ENCODE peak calls at places on chromosome 1, in four cellular contexts. S is CD8-positive, alpha-beta memory T cell; H is thoracic aorta; X is cardiac muscle cell. O is an unnamed sample. For H3K4me1, the result is how much of the 10 kb centered on the place peaks cover.

GRCh38 chr1:109821221-109821669 is 57.5 kb upstream of the EPS8L3 start:
- DNase-seq in S (no peak), H (peak), X (no peak), O (peak)

GRCh38 chr1:92784051-92784638 is 763 bp downstream of the EVI5 start:
- DNase-seq in S (peak), H (no peak), X (peak), O (no peak)

GRCh38 chr1:85275701-85276289 is 637 bp downstream of the BCL10 start:
- DNase-seq in S (no peak), H (no peak), X (no peak), O (no peak)

GRCh38 chr1:8314346-8315280 is 3.3 kb upstream of the SLC45A1 start:
- DNase-seq in S (peak), H (no peak), X (peak), O (peak)

GRCh38 chr1:64546018-64546417 is 76.1 kb downstream of the CACHD1 start:
- DNase-seq in S (no peak), H (no peak), X (peak), O (no peak)

GRCh38 chr1:65704318-65704717 is 88.4 kb upstream of the PDE4B start:
- DNase-seq in S (no peak), H (no peak), X (no peak), O (no peak)

GRCh38 chr1:25677193-25677773 is 60.7 kb downstream of the MAN1C1 start:
- DNase-seq in S (no peak), H (no peak), X (no peak), O (no peak)

GRCh38 chr1:178686407-178686806 is 38.6 kb upstream of the RALGPS2 start:
- DNase-seq in S (no peak), H (no peak), X (no peak), O (no peak)

GRCh38 chr1:115467790-115468189 is 129.7 kb upstream of the NGF start:
- DNase-seq in S (no peak), H (no peak), X (no peak), O (no peak)

DNA sequence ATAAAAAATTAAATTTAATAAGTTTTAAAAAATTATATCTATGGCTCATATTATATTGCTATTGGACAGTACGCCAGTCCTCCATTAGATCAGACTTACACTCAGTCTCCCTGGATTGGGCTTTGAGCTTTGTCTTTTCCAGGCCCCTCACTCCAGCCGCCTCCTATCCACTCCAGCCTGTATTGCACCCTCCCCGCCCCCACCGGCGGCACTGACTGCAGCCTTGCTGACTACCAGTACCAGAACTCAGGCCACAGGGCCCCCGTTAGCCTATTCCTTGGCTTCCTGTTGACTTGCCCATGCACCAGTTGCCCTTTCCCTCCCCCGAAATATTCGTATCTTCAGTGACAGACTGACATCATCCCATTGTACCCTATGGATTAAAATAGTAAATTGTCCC is 127.9 kb downstream of the CSMD2 start:
- DNase-seq in S (no peak), H (no peak), X (no peak), O (no peak)
- H3K4me1 ChIP-seq in S (under half), H (under half), X (under half), O (under half)

GRCh38 chr1:6450005-6450450 is 15.9 kb downstream of the TNFRSF25 start:
- DNase-seq in S (no peak), H (no peak), X (no peak), O (no peak)

GRCh38 chr1:6447818-6448748 is 17.9 kb downstream of the TNFRSF25 start:
- DNase-seq in S (peak), H (no peak), X (peak), O (no peak)

GRCh38 chr1:6450943-6451373 is 15.0 kb downstream of the TNFRSF25 start:
- DNase-seq in S (no peak), H (no peak), X (no peak), O (no peak)

GRCh38 chr1:6447016-6447817 is 18.8 kb downstream of the TNFRSF25 start:
- DNase-seq in S (no peak), H (no peak), X (peak), O (no peak)

DNA sequence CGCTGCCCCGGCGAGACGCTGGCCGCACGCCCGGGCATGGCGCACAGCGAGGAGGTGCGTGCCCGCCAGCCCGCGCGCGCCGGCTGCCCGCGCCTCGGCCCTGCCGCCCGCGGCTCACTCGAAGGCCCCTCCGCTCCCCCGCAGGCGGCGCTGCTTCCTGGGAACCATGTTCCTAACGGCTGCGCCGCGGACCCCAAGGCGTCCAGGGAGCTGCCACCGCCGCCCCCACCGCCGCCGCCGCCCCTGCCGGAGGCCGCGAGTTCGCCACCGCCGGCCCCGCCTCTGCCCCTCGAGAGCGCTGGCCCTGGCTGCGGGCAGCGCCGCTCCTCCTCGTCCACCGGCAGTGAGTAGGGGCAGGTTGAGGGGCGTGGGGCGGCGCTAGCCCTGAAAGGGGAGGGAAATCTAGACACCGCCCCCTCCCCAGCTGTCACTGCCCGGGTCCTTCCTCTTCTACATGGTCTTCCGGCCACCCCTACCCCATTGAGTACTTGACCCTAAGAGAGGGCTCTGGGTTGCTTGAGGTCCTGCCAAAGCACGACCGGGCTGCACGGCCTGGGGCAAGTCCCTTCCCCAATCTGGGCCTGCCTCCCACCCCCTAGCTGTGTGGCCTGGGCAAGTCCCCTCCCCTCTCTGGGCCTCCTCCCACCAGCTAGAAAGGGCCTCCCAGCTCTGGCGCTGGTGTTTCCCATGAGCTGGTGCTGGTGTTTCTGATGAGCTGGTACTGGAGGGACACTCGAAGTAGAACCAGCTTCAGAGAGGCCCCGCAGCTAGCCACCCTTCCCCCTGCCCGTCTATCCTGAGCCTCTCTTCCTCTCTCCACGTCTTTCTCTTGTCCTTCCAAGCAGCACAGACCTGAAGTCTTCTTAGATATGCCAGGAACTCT is 17.0 kb downstream of the TNFRSF25 start:
- DNase-seq in S (no peak), H (no peak), X (peak), O (no peak)
- H3K4me3 ChIP-seq in S (no peak), H (peak), X (no peak), O (peak)

GRCh38 chr1:160414836-160415235 is 14.5 kb downstream of the VANGL2 start:
- DNase-seq in S (no peak), H (no peak), X (no peak), O (no peak)

GRCh38 chr1:160410412-160411005 is 10.1 kb downstream of the VANGL2 start:
- DNase-seq in S (no peak), H (no peak), X (peak), O (no peak)

GRCh38 chr1:160411231-160411630 is 10.9 kb downstream of the VANGL2 start:
- DNase-seq in S (no peak), H (no peak), X (no peak), O (no peak)

GRCh38 chr1:160413716-160414115 is 13.4 kb downstream of the VANGL2 start:
- DNase-seq in S (no peak), H (no peak), X (no peak), O (no peak)

GRCh38 chr1:160411963-160412362 is 11.6 kb downstream of the VANGL2 start:
- DNase-seq in S (no peak), H (no peak), X (no peak), O (no peak)
- H3K4me1 ChIP-seq in S (under half), H (under half), X (under half), O (under half)

DNA sequence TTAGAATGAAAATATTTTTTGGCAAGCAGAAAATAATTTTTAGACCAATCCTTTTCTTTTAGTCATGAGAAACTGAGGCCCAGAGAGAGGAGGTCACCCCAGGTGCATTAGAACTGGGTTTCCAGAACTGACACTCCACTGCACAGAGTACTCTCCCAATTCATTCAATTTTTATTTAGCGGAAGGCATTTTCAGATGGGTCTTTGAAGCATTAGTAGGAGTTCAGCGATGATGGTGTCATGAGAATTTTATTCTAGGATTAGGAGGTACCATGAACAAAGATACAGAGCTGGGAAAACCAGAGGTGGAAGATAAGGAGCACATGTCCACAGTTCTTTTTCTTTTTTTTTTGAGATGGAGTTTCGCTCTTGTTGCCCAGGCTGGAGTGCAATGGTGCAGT is 2.3 kb downstream of the PCSK9 start:
- DNase-seq in S (no peak), H (no peak), X (no peak), O (no peak)
- H3K4me3 ChIP-seq in S (no peak), H (no peak), X (no peak), O (no peak)

GRCh38 chr1:234746798-234747196 is 136.8 kb upstream of the IRF2BP2 start:
- DNase-seq in S (no peak), H (no peak), X (no peak), O (no peak)
- H3K4me1 ChIP-seq in S (under half), H (under half), X (under half), O (under half)

O was measured in right atrium auricular region.